ENCODE peak calls at places on chromosome 9, in nine cellular contexts. Z is astrocyte of the spinal cord, G is ascending aorta, L is AG10803, O is HFFc6, T is AG09309, P is progenitor cell of endocrine pancreas, K is prostate gland, D is A549. I is an unnamed sample.

GRCh38 chr9:4108708-4109444 is 191.0 kb downstream of the GLIS3 start:
- DNase-seq in Z (no peak), G (no peak), L (no peak), O (no peak), T (no peak), P (no peak), K (no peak), D (no peak), I (no peak)

GRCh38 chr9:95505676-95506437 is 10.9 kb downstream of the PTCH1 start:
- DNase-seq in Z (peak), G (no peak), L (peak), O (no peak), T (no peak), P (peak), K (peak), D (peak), I (no peak)

GRCh38 chr9:107491081-107492053 is 1.8 kb upstream of the KLF4 start:
- DNase-seq in Z (no peak), G (no peak), L (no peak), O (no peak), T (no peak), P (no peak), K (peak), D (no peak), I (no peak)

GRCh38 chr9:137021979-137022619 is 5.9 kb downstream of the ABCA2 start:
- DNase-seq in Z (no peak), G (no peak), L (peak), O (peak), T (no peak), P (no peak), K (no peak), D (peak), I (no peak)

GRCh38 chr9:3977388-3977787 is 322.5 kb downstream of the GLIS3 start:
- DNase-seq in Z (no peak), G (no peak), L (no peak), O (no peak), T (no peak), P (no peak), K (no peak), D (no peak), I (no peak)

GRCh38 chr9:121963542-121963995 is 129.5 kb downstream of the TTLL11 start:
- DNase-seq in Z (peak), G (no peak), L (peak), O (peak), T (no peak), P (no peak), K (no peak), D (no peak), I (no peak)

GRCh38 chr9:87006956-87007355 is 59.6 kb upstream of the GAS1 start:
- DNase-seq in Z (no peak), G (no peak), L (no peak), O (no peak), T (no peak), P (no peak), K (no peak), D (no peak), I (no peak)

GRCh38 chr9:113602126-113603119 is 138.9 kb downstream of the RGS3 start:
- DNase-seq in Z (peak), G (peak), L (peak), O (peak), T (no peak), P (no peak), K (no peak), D (no peak), I (no peak)

GRCh38 chr9:98249774-98250173 is 5.7 kb downstream of the TBC1D2 start:
- DNase-seq in Z (no peak), G (no peak), L (no peak), O (no peak), T (no peak), P (no peak), K (no peak), D (no peak), I (no peak)

GRCh38 chr9:104982543-104982942 is 54.6 kb upstream of the ABCA1 start:
- DNase-seq in Z (no peak), G (no peak), L (no peak), O (no peak), T (no peak), P (no peak), K (no peak), D (no peak), I (no peak)

GRCh38 chr9:109923371-109923770 is 143.4 kb downstream of the PALM2AKAP2 start:
- DNase-seq in Z (no peak), G (no peak), L (no peak), O (no peak), T (no peak), P (no peak), K (peak), D (no peak), I (no peak)

GRCh38 chr9:111963995-111964394 is 67.4 kb downstream of the UGCG start:
- DNase-seq in Z (no peak), G (no peak), L (no peak), O (no peak), T (no peak), P (no peak), K (no peak), D (no peak), I (no peak)

GRCh38 chr9:98192503-98193335 is at the start of gene CORO2A:
- DNase-seq in Z (peak), G (no peak), L (peak), O (peak), T (no peak), P (peak), K (peak), D (peak), I (no peak)

GRCh38 chr9:127444921-127445850 is 6.0 kb downstream of the RPL12 start:
- DNase-seq in Z (peak), G (no peak), L (peak), O (peak), T (no peak), P (no peak), K (no peak), D (no peak), I (no peak)

GRCh38 chr9:21070171-21070571 is 7.6 kb downstream of the IFNB1 start:
- DNase-seq in Z (peak), G (no peak), L (peak), O (peak), T (peak), P (no peak), K (peak), D (peak), I (peak)

GRCh38 chr9:35962126-35962906 is 4.4 kb upstream of the OR2S2 start:
- DNase-seq in Z (peak), G (no peak), L (peak), O (peak), T (no peak), P (no peak), K (no peak), D (no peak), I (peak)

GRCh38 chr9:34253460-34253837 is 74.6 kb downstream of the UBAP1 start:
- DNase-seq in Z (peak), G (no peak), L (peak), O (peak), T (peak), P (no peak), K (no peak), D (no peak), I (no peak)

GRCh38 chr9:18708429-18708828 is 234.5 kb downstream of the ADAMTSL1 start:
- DNase-seq in Z (no peak), G (no peak), L (no peak), O (no peak), T (no peak), P (no peak), K (no peak), D (no peak), I (no peak)

GRCh38 chr9:125438506-125439433 is 177.1 kb downstream of the GAPVD1 start:
- DNase-seq in Z (no peak), G (no peak), L (no peak), O (no peak), T (no peak), P (no peak), K (no peak), D (no peak), I (no peak)

GRCh38 chr9:8315211-8315610 is 515.6 kb upstream of the DMAC1 start:
- DNase-seq in Z (no peak), G (no peak), L (no peak), O (no peak), T (no peak), P (no peak), K (no peak), D (no peak), I (no peak)

GRCh38 chr9:14768561-14769234 is 46.2 kb upstream of the CER1 start:
- DNase-seq in Z (peak), G (no peak), L (peak), O (peak), T (peak), P (peak), K (peak), D (peak), I (peak)

DNA sequence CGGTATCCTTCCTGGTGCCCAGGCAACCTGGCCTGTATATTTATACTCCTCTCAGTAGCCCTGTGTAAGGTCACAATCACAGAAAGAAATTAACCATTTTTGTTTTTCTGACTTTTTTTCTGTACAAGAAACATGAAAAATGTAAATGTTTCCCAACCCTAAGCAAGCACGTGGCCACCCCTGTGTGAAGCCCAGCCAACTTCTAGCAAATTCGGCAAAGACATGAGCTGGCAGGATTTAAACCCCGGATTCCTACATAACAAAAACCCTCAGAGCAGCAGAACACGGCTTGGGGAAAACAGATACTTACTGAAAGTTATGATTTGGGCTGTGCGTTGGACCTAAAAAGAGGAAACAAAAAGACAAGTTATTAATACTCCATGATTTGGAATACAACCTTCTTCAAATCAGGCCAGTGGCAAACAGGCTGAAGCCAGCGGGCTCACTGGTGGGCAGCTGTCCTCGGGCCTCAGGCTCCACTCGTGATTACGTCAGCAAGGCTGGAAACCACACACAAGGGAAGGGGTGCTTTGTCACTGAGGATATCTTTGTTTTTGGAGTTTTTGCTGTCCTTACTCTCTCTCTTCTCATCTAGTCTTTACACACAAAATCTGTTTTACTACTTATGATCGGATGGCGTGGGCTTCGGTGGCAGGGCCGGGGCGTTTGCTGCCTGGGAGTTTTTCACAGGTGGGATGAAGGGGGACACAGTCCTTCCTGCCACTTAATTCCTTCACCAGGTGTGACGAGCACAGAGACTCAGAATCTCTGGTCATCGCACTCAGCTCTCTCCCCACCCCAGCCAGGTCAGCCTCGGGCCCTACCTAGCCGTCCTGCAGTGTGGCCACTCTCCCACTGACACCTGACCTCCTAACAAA is 194.0 kb downstream of the ROR2 start:
- DNase-seq in Z (no peak), G (no peak), L (peak), O (no peak), T (no peak), P (no peak), K (no peak), D (no peak), I (no peak)
- TF ChIP-seq CTCF in Z (no peak), G (no peak), L (no peak), O (no peak), T (no peak), P (no peak), K (no peak), D (no peak), I (no peak)

DNA sequence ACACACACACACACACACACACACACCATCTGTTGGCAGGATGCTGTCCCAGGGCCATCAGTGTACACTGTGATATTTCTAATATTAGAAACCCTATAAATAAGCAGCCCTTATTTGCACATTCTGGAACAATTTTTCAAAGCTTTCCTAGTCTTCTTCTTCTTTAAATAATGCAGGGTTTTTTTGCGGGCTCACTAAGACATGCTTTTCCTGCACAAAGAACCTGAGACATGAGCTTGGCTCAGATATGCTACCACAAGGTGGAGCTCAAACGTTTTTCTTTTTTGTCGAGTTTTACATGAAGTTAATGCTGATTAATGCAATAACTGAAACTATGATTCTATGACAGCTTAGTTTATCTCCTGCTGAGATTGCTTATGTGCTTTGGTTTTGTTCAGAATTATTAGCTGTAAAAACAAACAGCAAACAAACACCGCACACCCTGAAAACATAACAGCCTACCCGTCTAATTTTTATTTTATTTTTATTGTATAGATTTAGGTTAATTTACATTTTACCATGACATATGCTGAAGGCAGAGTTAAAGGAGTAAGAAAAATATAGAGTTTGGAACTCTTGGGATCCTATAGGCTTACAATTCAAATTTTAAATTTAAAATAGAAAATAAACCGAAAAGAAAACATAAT is 95.7 kb downstream of the ALDH1A1 start:
- DNase-seq in Z (peak), G (no peak), L (peak), O (peak), T (peak), P (no peak), K (peak), D (peak), I (peak)
- TF ChIP-seq CTCF in Z (peak), G (peak), L (peak), O (peak), T (peak), P (peak), K (peak), D (peak), I (peak)

GRCh38 chr9:83405674-83406255 is 132.4 kb downstream of the FRMD3 start:
- DNase-seq in Z (no peak), G (no peak), L (peak), O (no peak), T (no peak), P (no peak), K (no peak), D (no peak), I (no peak)
- TF ChIP-seq CTCF in Z (peak), G (no peak), L (peak), O (peak), T (peak), P (no peak), K (no peak), D (no peak), I (peak)

GRCh38 chr9:79911724-79912123 is 340.0 kb downstream of the TLE4 start:
- DNase-seq in Z (no peak), G (no peak), L (no peak), O (no peak), T (no peak), P (no peak), K (no peak), D (no peak), I (no peak)

GRCh38 chr9:79913867-79914266 is 342.1 kb downstream of the TLE4 start:
- DNase-seq in Z (no peak), G (no peak), L (no peak), O (no peak), T (no peak), P (no peak), K (no peak), D (no peak), I (no peak)

GRCh38 chr9:79912641-79913040 is 340.9 kb downstream of the TLE4 start:
- DNase-seq in Z (peak), G (no peak), L (peak), O (no peak), T (no peak), P (no peak), K (no peak), D (no peak), I (peak)

GRCh38 chr9:79917417-79917816 is 345.7 kb downstream of the TLE4 start:
- DNase-seq in Z (no peak), G (no peak), L (peak), O (no peak), T (no peak), P (no peak), K (no peak), D (no peak), I (no peak)
- TF ChIP-seq CTCF in Z (no peak), G (no peak), L (no peak), O (no peak), T (no peak), P (no peak), K (no peak), D (no peak), I (no peak)

I was measured in AG09319.